ENCODE peak calls at places on chromosomes 5 and 9, in ten cellular contexts. Z is uterus, V is endothelial cell, R is B cell, M is astrocyte of the cerebellum, B is GM12865, C is adrenal gland, H is coronary artery, F is cardiac muscle cell, Y is RWPE2. P is an unnamed sample.

GRCh38 chr5:168353216-168353957 is 61.9 kb downstream of the WWC1 start:
- DNase-seq in Z (no peak), V (no peak), R (no peak), M (no peak), B (no peak), C (no peak), H (no peak), F (peak), Y (no peak), P (no peak)

GRCh38 chr9:125496313-125496838 is 210.6 kb downstream of the MAPKAP1 start:
- DNase-seq in Z (no peak), V (no peak), R (no peak), M (no peak), B (no peak), C (no peak), H (no peak), F (no peak), Y (no peak), P (no peak)

GRCh38 chr5:157828949-157829639 is 29.9 kb downstream of the CLINT1 start:
- DNase-seq in Z (no peak), V (peak), R (no peak), M (no peak), B (peak), C (no peak), H (no peak), F (no peak), Y (no peak), P (no peak)

GRCh38 chr9:109751253-109751652 is 28.7 kb upstream of the PALM2AKAP2 start:
- DNase-seq in Z (no peak), V (no peak), R (no peak), M (peak), B (no peak), C (no peak), H (no peak), F (no peak), Y (no peak), P (no peak)

GRCh38 chr9:134536101-134536900 is 105.3 kb upstream of the COL5A1 start:
- DNase-seq in Z (no peak), V (no peak), R (no peak), M (peak), B (no peak), C (no peak), H (no peak), F (peak), Y (peak), P (no peak)

GRCh38 chr9:72254881-72255545 is 105.8 kb downstream of the GDA start:
- DNase-seq in Z (no peak), V (no peak), R (no peak), M (no peak), B (no peak), C (peak), H (no peak), F (peak), Y (no peak), P (no peak)

GRCh38 chr5:113162770-113163169 is 186.2 kb downstream of the DCP2 start:
- DNase-seq in Z (no peak), V (no peak), R (no peak), M (no peak), B (no peak), C (no peak), H (no peak), F (peak), Y (peak), P (no peak)

GRCh38 chr5:39478851-39479250 is 54.1 kb upstream of the DAB2 start:
- DNase-seq in Z (no peak), V (no peak), R (no peak), M (no peak), B (no peak), C (no peak), H (no peak), F (peak), Y (no peak), P (no peak)

GRCh38 chr9:133740891-133741290 is 2.7 kb upstream of the SARDH start:
- DNase-seq in Z (no peak), V (no peak), R (no peak), M (no peak), B (no peak), C (no peak), H (peak), F (no peak), Y (peak), P (peak)

GRCh38 chr9:133959966-133960567 is 32.1 kb downstream of the VAV2 start:
- DNase-seq in Z (no peak), V (no peak), R (no peak), M (no peak), B (no peak), C (no peak), H (no peak), F (no peak), Y (no peak), P (no peak)

GRCh38 chr9:95157491-95158151 is 159.9 kb downstream of the FANCC start:
- DNase-seq in Z (peak), V (no peak), R (no peak), M (peak), B (peak), C (peak), H (no peak), F (peak), Y (no peak), P (no peak)

GRCh38 chr5:141866111-141866510 is 12.1 kb downstream of the PCDH1 start:
- DNase-seq in Z (no peak), V (no peak), R (no peak), M (no peak), B (no peak), C (no peak), H (no peak), F (no peak), Y (peak), P (no peak)

GRCh38 chr5:144951001-144951400 is 780.3 kb downstream of the KCTD16 start:
- DNase-seq in Z (no peak), V (no peak), R (no peak), M (no peak), B (no peak), C (no peak), H (no peak), F (no peak), Y (no peak), P (no peak)

DNA sequence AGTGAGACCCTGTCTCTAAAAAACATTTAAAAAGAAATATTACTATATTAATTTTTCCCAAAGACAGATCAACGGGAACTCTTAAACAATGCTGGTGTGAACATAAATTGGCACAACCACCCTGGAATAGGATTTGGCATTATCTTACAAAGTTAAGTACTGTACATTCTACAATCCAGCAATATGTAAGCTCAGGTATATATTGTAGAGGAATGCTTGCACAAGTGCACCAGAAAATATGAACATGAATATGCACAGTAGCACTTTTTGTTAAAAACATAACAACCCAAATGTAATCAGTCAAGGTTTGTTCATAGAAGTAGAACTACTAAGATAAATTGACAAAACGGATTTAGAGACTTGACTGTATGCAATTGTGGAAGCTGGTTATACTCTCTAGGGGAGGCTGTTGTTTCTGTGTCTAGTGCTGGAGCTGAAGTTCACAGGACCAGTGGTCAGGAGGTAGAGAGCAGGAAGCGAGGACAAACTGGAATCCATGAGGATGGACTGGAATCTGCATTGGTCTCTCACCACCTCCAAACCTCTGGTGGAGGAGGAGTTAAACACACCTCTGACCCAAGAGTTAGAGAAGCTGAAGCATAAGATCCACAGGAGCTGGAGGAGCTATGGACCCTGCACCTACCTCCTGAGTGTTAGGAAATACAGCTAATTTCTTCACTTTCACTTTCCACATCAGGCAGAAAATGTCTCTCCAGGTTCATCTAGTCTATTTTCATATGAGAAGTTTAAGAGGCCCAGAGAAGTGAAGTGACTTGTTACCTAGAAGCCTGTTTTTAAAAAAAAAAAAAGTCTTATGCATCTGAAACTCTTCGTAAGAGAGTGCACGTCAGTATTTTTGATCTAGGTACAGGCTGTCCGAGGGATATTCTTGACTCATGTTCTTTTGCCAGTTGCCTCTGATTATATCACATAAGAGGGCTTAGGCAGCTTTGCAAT is 20.3 kb upstream of the RIC1 start:
- DNase-seq in Z (no peak), V (no peak), R (no peak), M (no peak), B (peak), C (no peak), H (no peak), F (peak), Y (no peak), P (no peak)
- TF ChIP-seq CTCF in Z (no peak), V (no peak), R (no peak), M (no peak), B (no peak), C (no peak), H (no peak), F (no peak), Y (no peak), P (no peak)

DNA sequence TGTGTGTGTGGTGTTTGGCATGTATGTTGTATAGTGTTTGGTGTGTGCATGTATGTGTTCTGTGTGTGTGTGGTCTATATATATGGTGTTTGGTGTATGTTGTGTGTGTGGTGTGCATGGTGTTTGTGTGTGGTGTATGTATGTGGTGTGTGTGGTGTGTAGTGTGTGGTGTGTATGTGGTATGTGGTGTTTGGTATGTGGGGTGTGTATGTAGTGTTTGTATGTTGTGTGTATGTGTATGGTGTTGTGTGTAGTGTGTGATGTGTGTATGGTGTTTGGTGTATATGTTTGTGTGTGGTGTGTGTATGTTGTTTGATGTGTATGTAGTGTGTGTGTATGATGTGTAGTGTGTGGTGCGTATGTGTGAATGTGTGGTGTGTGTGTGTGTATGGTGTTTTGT is 78.8 kb downstream of the HMCN2 start:
- DNase-seq in Z (no peak), V (no peak), R (no peak), M (no peak), B (no peak), C (no peak), H (no peak), F (no peak), Y (no peak), P (no peak)
- TF ChIP-seq CTCF in Z (no peak), V (no peak), R (no peak), M (no peak), B (no peak), C (no peak), H (no peak), F (no peak), Y (no peak), P (no peak)

GRCh38 chr5:107104040-107104773 is 566.5 kb downstream of the EFNA5 start:
- DNase-seq in Z (no peak), V (no peak), R (no peak), M (no peak), B (no peak), C (no peak), H (no peak), F (no peak), Y (no peak), P (no peak)

GRCh38 chr5:107108111-107108510 is 562.6 kb downstream of the EFNA5 start:
- DNase-seq in Z (no peak), V (no peak), R (no peak), M (no peak), B (no peak), C (no peak), H (no peak), F (no peak), Y (no peak), P (no peak)

GRCh38 chr5:107103522-107103921 is 567.2 kb downstream of the EFNA5 start:
- DNase-seq in Z (no peak), V (no peak), R (no peak), M (no peak), B (no peak), C (no peak), H (no peak), F (no peak), Y (no peak), P (no peak)

GRCh38 chr5:107100121-107100520 is 570.6 kb downstream of the EFNA5 start:
- DNase-seq in Z (no peak), V (no peak), R (no peak), M (no peak), B (no peak), C (no peak), H (no peak), F (no peak), Y (no peak), P (no peak)

GRCh38 chr5:107104774-107105050 is 566.0 kb downstream of the EFNA5 start:
- DNase-seq in Z (no peak), V (no peak), R (no peak), M (no peak), B (peak), C (no peak), H (no peak), F (no peak), Y (no peak), P (no peak)
- TF ChIP-seq CTCF in Z (no peak), V (no peak), R (no peak), M (peak), B (peak), C (no peak), H (no peak), F (no peak), Y (peak), P (no peak)

GRCh38 chr5:7518947-7519560 is 123.1 kb downstream of the ADCY2 start:
- DNase-seq in Z (no peak), V (peak), R (no peak), M (no peak), B (no peak), C (no peak), H (no peak), F (no peak), Y (no peak), P (no peak)
- TF ChIP-seq CTCF in Z (no peak), V (no peak), R (no peak), M (no peak), B (peak), C (no peak), H (no peak), F (no peak), Y (no peak), P (no peak)

GRCh38 chr9:69155341-69156030 is 18.6 kb upstream of the TJP2 start:
- DNase-seq in Z (no peak), V (no peak), R (no peak), M (no peak), B (peak), C (no peak), H (no peak), F (no peak), Y (no peak), P (peak)

GRCh38 chr9:69158471-69158870 is 15.6 kb upstream of the TJP2 start:
- DNase-seq in Z (no peak), V (no peak), R (no peak), M (no peak), B (no peak), C (no peak), H (no peak), F (no peak), Y (no peak), P (no peak)

GRCh38 chr9:69153707-69154521 is 20.2 kb upstream of the TJP2 start:
- DNase-seq in Z (no peak), V (no peak), R (no peak), M (no peak), B (no peak), C (no peak), H (no peak), F (no peak), Y (no peak), P (no peak)

DNA sequence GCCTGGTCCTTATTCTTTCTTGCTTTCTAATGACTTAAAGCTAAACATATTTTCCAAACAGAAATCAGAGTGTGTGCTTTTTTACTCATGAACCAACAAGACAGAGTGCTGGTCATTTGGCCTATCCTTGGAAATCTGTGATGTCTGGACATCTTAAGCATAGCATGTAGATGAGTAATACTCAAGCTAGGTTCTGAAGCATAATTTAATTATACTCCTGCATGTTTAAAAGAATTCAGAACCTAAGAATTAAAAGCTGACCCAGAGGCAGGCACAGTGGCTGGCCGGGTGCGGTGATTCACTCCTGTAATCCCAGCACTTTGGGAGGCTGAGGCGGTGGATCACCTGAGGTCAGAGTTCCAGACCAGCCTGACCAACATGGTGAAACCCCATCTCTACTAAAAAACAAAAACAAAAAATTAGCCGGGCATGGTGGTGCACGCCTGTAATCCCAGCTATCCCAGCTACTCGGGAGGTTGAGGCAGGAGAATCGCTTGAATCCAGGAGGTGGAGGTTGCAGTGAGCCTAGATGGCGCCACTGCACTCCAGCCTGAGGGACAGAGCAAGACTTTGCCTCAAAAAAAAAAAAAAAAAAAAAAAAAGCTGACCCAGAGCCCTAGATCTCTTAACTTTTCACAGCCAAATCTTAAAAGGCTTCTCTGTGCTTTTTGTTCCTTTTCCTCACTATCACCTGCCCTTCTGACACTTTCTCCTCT is 16.2 kb upstream of the TJP2 start:
- DNase-seq in Z (no peak), V (peak), R (no peak), M (no peak), B (no peak), C (peak), H (no peak), F (no peak), Y (no peak), P (no peak)
- TF ChIP-seq CTCF in Z (no peak), V (no peak), R (no peak), M (peak), B (no peak), C (peak), H (no peak), F (peak), Y (peak), P (peak)